ENCODE peak calls at places on chromosomes 7 and 10, in nine cellular contexts. One of them, this sample, is unnamed.
A peak's percentile ranks its signal among the peaks of the same experiment; 100 is the strongest.

GRCh38 chr10:97120370-97120769 is 65.4 kb downstream of the SLIT1 start:
- DNase-seq in astrocyte: no peak
- DNase-seq in hepatocyte: no peak
- DNase-seq in neural crest cell: no peak
- DNase-seq in endothelial cell: no peak
- DNase-seq in mesothelial cell of epicardium: no peak
- DNase-seq in astrocyte of the spinal cord: no peak
- DNase-seq in tibial nerve: no peak
- DNase-seq in RWPE1: no peak
- DNase-seq in this sample: no peak

GRCh38 chr10:126387931-126388911 is at the start of gene ADAM12:
- DNase-seq in astrocyte: peak; percentile 71
- DNase-seq in endothelial cell: peak; percentile 43
- DNase-seq in mesothelial cell of epicardium: peak; percentile 59
- DNase-seq in astrocyte of the spinal cord: peak; percentile 85
- DNase-seq in tibial nerve: peak; percentile 21
- DNase-seq in neural crest cell: peak; percentile 33
- DNase-seq in RWPE1: no peak
- DNase-seq in hepatocyte: peak; percentile 39
- DNase-seq in this sample: no peak

GRCh38 chr10:124917939-124918830 is 23.7 kb upstream of the ZRANB1 start:
- DNase-seq in astrocyte: peak; percentile 82
- DNase-seq in tibial nerve: peak; percentile 7
- DNase-seq in mesothelial cell of epicardium: no peak
- DNase-seq in RWPE1: peak; percentile 54
- DNase-seq in astrocyte of the spinal cord: peak; percentile 68
- DNase-seq in hepatocyte: no peak
- DNase-seq in neural crest cell: no peak
- DNase-seq in endothelial cell: no peak
- DNase-seq in this sample: no peak

GRCh38 chr7:79604841-79605240 is 151.4 kb upstream of the MAGI2 start:
- DNase-seq in hepatocyte: no peak
- DNase-seq in mesothelial cell of epicardium: no peak
- DNase-seq in astrocyte of the spinal cord: no peak
- DNase-seq in tibial nerve: no peak
- DNase-seq in endothelial cell: no peak
- DNase-seq in RWPE1: no peak
- DNase-seq in neural crest cell: no peak
- DNase-seq in astrocyte: no peak
- DNase-seq in this sample: no peak

GRCh38 chr7:93046641-93047040 is 71.1 kb downstream of the SAMD9 start:
- DNase-seq in endothelial cell: no peak
- DNase-seq in tibial nerve: no peak
- DNase-seq in hepatocyte: no peak
- DNase-seq in mesothelial cell of epicardium: no peak
- DNase-seq in astrocyte: no peak
- DNase-seq in astrocyte of the spinal cord: no peak
- DNase-seq in RWPE1: no peak
- DNase-seq in neural crest cell: peak; percentile 47
- DNase-seq in this sample: no peak

GRCh38 chr10:110502851-110503301 is 5.2 kb downstream of the DUSP5 start:
- DNase-seq in tibial nerve: peak; percentile 42
- DNase-seq in mesothelial cell of epicardium: no peak
- DNase-seq in neural crest cell: no peak
- DNase-seq in endothelial cell: no peak
- DNase-seq in RWPE1: no peak
- DNase-seq in astrocyte: peak; percentile 78
- DNase-seq in hepatocyte: peak; percentile 57
- DNase-seq in astrocyte of the spinal cord: peak; percentile 79
- DNase-seq in this sample: no peak

GRCh38 chr10:18479502-18479901 is 171.9 kb downstream of the NSUN6 start:
- DNase-seq in astrocyte: no peak
- DNase-seq in RWPE1: no peak
- DNase-seq in tibial nerve: no peak
- DNase-seq in endothelial cell: no peak
- DNase-seq in neural crest cell: no peak
- DNase-seq in astrocyte of the spinal cord: no peak
- DNase-seq in mesothelial cell of epicardium: no peak
- DNase-seq in hepatocyte: no peak
- DNase-seq in this sample: no peak

GRCh38 chr7:68078311-68078710 is 1081.7 kb downstream of the TYW1 start:
- DNase-seq in endothelial cell: no peak
- DNase-seq in tibial nerve: no peak
- DNase-seq in neural crest cell: no peak
- DNase-seq in astrocyte: no peak
- DNase-seq in mesothelial cell of epicardium: no peak
- DNase-seq in astrocyte of the spinal cord: no peak
- DNase-seq in hepatocyte: no peak
- DNase-seq in RWPE1: no peak
- DNase-seq in this sample: no peak

GRCh38 chr7:55642266-55642665 is 70.0 kb upstream of the VOPP1 start:
- DNase-seq in RWPE1: no peak
- DNase-seq in endothelial cell: no peak
- DNase-seq in astrocyte of the spinal cord: no peak
- DNase-seq in astrocyte: no peak
- DNase-seq in mesothelial cell of epicardium: no peak
- DNase-seq in hepatocyte: no peak
- DNase-seq in neural crest cell: no peak
- DNase-seq in tibial nerve: no peak
- DNase-seq in this sample: no peak

GRCh38 chr7:16774986-16775385 is 21.4 kb downstream of the TSPAN13 start:
- DNase-seq in hepatocyte: no peak
- DNase-seq in mesothelial cell of epicardium: no peak
- DNase-seq in astrocyte of the spinal cord: no peak
- DNase-seq in astrocyte: no peak
- DNase-seq in tibial nerve: no peak
- DNase-seq in RWPE1: peak; percentile 57
- DNase-seq in neural crest cell: no peak
- DNase-seq in endothelial cell: no peak
- DNase-seq in this sample: no peak

GRCh38 chr10:96337106-96337505 is 21.7 kb downstream of the OPALIN start:
- DNase-seq in RWPE1: no peak
- DNase-seq in hepatocyte: no peak
- DNase-seq in endothelial cell: no peak
- DNase-seq in tibial nerve: no peak
- DNase-seq in neural crest cell: no peak
- DNase-seq in astrocyte of the spinal cord: no peak
- DNase-seq in astrocyte: no peak
- DNase-seq in mesothelial cell of epicardium: no peak
- DNase-seq in this sample: no peak

GRCh38 chr7:42233166-42233565 is 3.8 kb downstream of the GLI3 start:
- DNase-seq in astrocyte: no peak
- DNase-seq in hepatocyte: peak; percentile 44
- DNase-seq in astrocyte of the spinal cord: peak; percentile 46
- DNase-seq in neural crest cell: no peak
- DNase-seq in endothelial cell: no peak
- DNase-seq in RWPE1: no peak
- DNase-seq in mesothelial cell of epicardium: no peak
- DNase-seq in tibial nerve: no peak
- DNase-seq in this sample: no peak

GRCh38 chr10:125455855-125456254 is 227.1 kb downstream of the TEX36 start:
- DNase-seq in endothelial cell: no peak
- DNase-seq in tibial nerve: no peak
- DNase-seq in astrocyte: no peak
- DNase-seq in RWPE1: no peak
- DNase-seq in hepatocyte: no peak
- DNase-seq in mesothelial cell of epicardium: no peak
- DNase-seq in neural crest cell: no peak
- DNase-seq in astrocyte of the spinal cord: no peak
- DNase-seq in this sample: no peak

GRCh38 chr10:92857904-92858514 is 9.7 kb downstream of the EXOC6 start:
- DNase-seq in astrocyte of the spinal cord: no peak
- DNase-seq in neural crest cell: no peak
- DNase-seq in RWPE1: no peak
- DNase-seq in endothelial cell: no peak
- DNase-seq in astrocyte: no peak
- DNase-seq in mesothelial cell of epicardium: no peak
- DNase-seq in tibial nerve: no peak
- DNase-seq in hepatocyte: no peak
- DNase-seq in this sample: no peak

GRCh38 chr10:77899080-77899477 is 27.5 kb downstream of the DLG5 start:
- DNase-seq in hepatocyte: no peak
- DNase-seq in mesothelial cell of epicardium: no peak
- DNase-seq in astrocyte of the spinal cord: peak; percentile 53
- DNase-seq in astrocyte: peak; percentile 46
- DNase-seq in tibial nerve: no peak
- DNase-seq in neural crest cell: no peak
- DNase-seq in endothelial cell: no peak
- DNase-seq in RWPE1: peak; percentile 92
- DNase-seq in this sample: no peak

GRCh38 chr10:132878091-132878729 is 64.2 kb downstream of the CFAP46 start:
- DNase-seq in neural crest cell: no peak
- DNase-seq in astrocyte of the spinal cord: no peak
- DNase-seq in tibial nerve: no peak
- DNase-seq in endothelial cell: peak; percentile 3
- DNase-seq in astrocyte: no peak
- DNase-seq in hepatocyte: no peak
- DNase-seq in mesothelial cell of epicardium: peak; percentile 31
- DNase-seq in RWPE1: no peak
- DNase-seq in this sample: no peak

GRCh38 chr7:23598321-23598720 is 1.1 kb downstream of the CCDC126 start:
- DNase-seq in astrocyte: no peak
- DNase-seq in neural crest cell: no peak
- DNase-seq in tibial nerve: no peak
- DNase-seq in endothelial cell: no peak
- DNase-seq in RWPE1: peak; percentile 28
- DNase-seq in mesothelial cell of epicardium: no peak
- DNase-seq in hepatocyte: peak; percentile 36
- DNase-seq in astrocyte of the spinal cord: no peak
- DNase-seq in this sample: no peak

GRCh38 chr10:5776150-5776880 is 36.9 kb downstream of the GDI2 start:
- DNase-seq in RWPE1: no peak
- DNase-seq in hepatocyte: no peak
- DNase-seq in astrocyte: peak; percentile 47
- DNase-seq in neural crest cell: no peak
- DNase-seq in astrocyte of the spinal cord: no peak
- DNase-seq in mesothelial cell of epicardium: no peak
- DNase-seq in endothelial cell: no peak
- DNase-seq in tibial nerve: no peak
- DNase-seq in this sample: no peak
- TF ChIP-seq CTCF in RWPE1: no peak
- TF ChIP-seq CTCF in hepatocyte: peak; percentile 6
- TF ChIP-seq CTCF in astrocyte: peak; percentile 7
- TF ChIP-seq CTCF in neural crest cell: no peak
- TF ChIP-seq CTCF in astrocyte of the spinal cord: peak; percentile 21
- TF ChIP-seq CTCF in mesothelial cell of epicardium: no peak
- TF ChIP-seq CTCF in endothelial cell: no peak
- TF ChIP-seq CTCF in tibial nerve: no peak
- TF ChIP-seq CTCF in this sample: no peak

GRCh38 chr10:114698271-114699185 is 40.5 kb upstream of the ABLIM1 start:
- DNase-seq in astrocyte of the spinal cord: peak; percentile 48
- DNase-seq in astrocyte: peak; percentile 74
- DNase-seq in neural crest cell: no peak
- DNase-seq in tibial nerve: no peak
- DNase-seq in mesothelial cell of epicardium: no peak
- DNase-seq in RWPE1: no peak
- DNase-seq in endothelial cell: no peak
- DNase-seq in hepatocyte: no peak
- DNase-seq in this sample: no peak
- TF ChIP-seq CTCF in astrocyte of the spinal cord: no peak
- TF ChIP-seq CTCF in astrocyte: no peak
- TF ChIP-seq CTCF in neural crest cell: no peak
- TF ChIP-seq CTCF in tibial nerve: no peak
- TF ChIP-seq CTCF in mesothelial cell of epicardium: no peak
- TF ChIP-seq CTCF in RWPE1: no peak
- TF ChIP-seq CTCF in endothelial cell: no peak
- TF ChIP-seq CTCF in hepatocyte: no peak
- TF ChIP-seq CTCF in this sample: no peak

GRCh38 chr10:21334891-21335696 is 190.4 kb downstream of the SKIDA1 start:
- DNase-seq in neural crest cell: no peak
- DNase-seq in astrocyte of the spinal cord: peak; percentile 90
- DNase-seq in tibial nerve: peak; percentile 48
- DNase-seq in mesothelial cell of epicardium: no peak
- DNase-seq in endothelial cell: no peak
- DNase-seq in RWPE1: peak; percentile 80
- DNase-seq in astrocyte: peak; percentile 92
- DNase-seq in hepatocyte: peak; percentile 68
- DNase-seq in this sample: no peak

GRCh38 chr10:21340341-21340740 is 185.1 kb downstream of the SKIDA1 start:
- DNase-seq in hepatocyte: no peak
- DNase-seq in tibial nerve: no peak
- DNase-seq in neural crest cell: no peak
- DNase-seq in astrocyte: no peak
- DNase-seq in RWPE1: no peak
- DNase-seq in mesothelial cell of epicardium: no peak
- DNase-seq in endothelial cell: no peak
- DNase-seq in astrocyte of the spinal cord: no peak
- DNase-seq in this sample: no peak

GRCh38 chr10:21336476-21337170 is 188.9 kb downstream of the SKIDA1 start:
- DNase-seq in RWPE1: peak; percentile 91
- DNase-seq in tibial nerve: no peak
- DNase-seq in astrocyte: peak; percentile 96
- DNase-seq in endothelial cell: no peak
- DNase-seq in hepatocyte: peak; percentile 86
- DNase-seq in neural crest cell: no peak
- DNase-seq in mesothelial cell of epicardium: no peak
- DNase-seq in astrocyte of the spinal cord: peak; percentile 93
- DNase-seq in this sample: no peak

GRCh38 chr10:21343087-21343486 is 182.4 kb downstream of the SKIDA1 start:
- DNase-seq in astrocyte: no peak
- DNase-seq in neural crest cell: no peak
- DNase-seq in RWPE1: no peak
- DNase-seq in astrocyte of the spinal cord: no peak
- DNase-seq in hepatocyte: no peak
- DNase-seq in mesothelial cell of epicardium: no peak
- DNase-seq in tibial nerve: no peak
- DNase-seq in endothelial cell: no peak
- DNase-seq in this sample: no peak

DNA sequence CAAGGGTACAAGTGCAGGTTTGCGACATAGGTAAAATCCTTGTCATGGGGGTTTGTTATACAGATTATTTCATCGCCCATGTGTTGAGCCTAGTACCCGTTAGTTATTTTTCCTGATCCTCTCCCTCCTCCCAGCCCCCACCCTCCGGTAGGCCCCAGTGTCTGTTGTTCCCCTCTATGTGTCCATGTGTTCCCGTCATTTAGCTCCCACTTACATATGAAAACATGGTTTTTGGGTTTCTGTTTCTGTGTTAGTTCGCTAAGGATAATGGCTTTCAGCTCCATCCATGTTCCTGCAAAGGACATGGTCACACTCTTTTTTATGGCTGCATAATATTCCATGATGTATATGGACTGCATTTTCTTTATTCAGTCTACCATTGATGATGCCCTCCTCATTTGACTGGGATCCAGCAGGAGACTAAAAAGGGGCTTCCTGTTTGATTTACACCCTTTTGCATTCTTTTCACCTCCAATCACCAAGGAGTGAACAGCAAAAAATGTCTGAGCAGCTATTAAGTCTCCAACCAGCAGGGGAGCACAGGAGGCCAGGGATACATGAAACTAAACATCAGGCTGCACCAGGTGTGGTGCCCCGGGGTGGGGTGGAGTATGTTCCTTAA is 188.2 kb downstream of the SKIDA1 start:
- DNase-seq in hepatocyte: no peak
- DNase-seq in mesothelial cell of epicardium: no peak
- DNase-seq in astrocyte: no peak
- DNase-seq in astrocyte of the spinal cord: no peak
- DNase-seq in RWPE1: no peak
- DNase-seq in neural crest cell: no peak
- DNase-seq in endothelial cell: no peak
- DNase-seq in tibial nerve: no peak
- DNase-seq in this sample: no peak
- TF ChIP-seq CTCF in hepatocyte: no peak
- TF ChIP-seq CTCF in mesothelial cell of epicardium: no peak
- TF ChIP-seq CTCF in astrocyte: no peak
- TF ChIP-seq CTCF in astrocyte of the spinal cord: no peak
- TF ChIP-seq CTCF in RWPE1: no peak
- TF ChIP-seq CTCF in neural crest cell: peak; percentile 20
- TF ChIP-seq CTCF in endothelial cell: peak; percentile 13
- TF ChIP-seq CTCF in tibial nerve: no peak
- TF ChIP-seq CTCF in this sample: no peak

GRCh38 chr10:99731296-99732032 is 463 bp downstream of the COX15 start:
- DNase-seq in RWPE1: no peak
- DNase-seq in hepatocyte: no peak
- DNase-seq in tibial nerve: no peak
- DNase-seq in astrocyte: no peak
- DNase-seq in astrocyte of the spinal cord: no peak
- DNase-seq in neural crest cell: no peak
- DNase-seq in endothelial cell: no peak
- DNase-seq in mesothelial cell of epicardium: no peak
- DNase-seq in this sample: no peak
- TF ChIP-seq CTCF in RWPE1: no peak
- TF ChIP-seq CTCF in hepatocyte: no peak
- TF ChIP-seq CTCF in tibial nerve: no peak
- TF ChIP-seq CTCF in astrocyte: no peak
- TF ChIP-seq CTCF in astrocyte of the spinal cord: no peak
- TF ChIP-seq CTCF in neural crest cell: no peak
- TF ChIP-seq CTCF in endothelial cell: no peak
- TF ChIP-seq CTCF in mesothelial cell of epicardium: no peak
- TF ChIP-seq CTCF in this sample: peak; percentile 21

This sample was measured in progenitor cell of endocrine pancreas.